ENCODE peak calls at places on chromosomes 3 and 15, in four cellular contexts. Q is HepG2, V is IMR-90, J is tibial nerve. P is an unnamed sample.

GRCh38 chr3:45870099-45870498 is 16.2 kb upstream of the CCR9 start:
- DNase-seq in Q (no peak), V (no peak), J (no peak), P (no peak)

GRCh38 chr3:195068481-195069080 is 202.4 kb downstream of the XXYLT1 start:
- DNase-seq in Q (no peak), V (no peak), J (no peak), P (no peak)

GRCh38 chr15:39741258-39741657 is 41.4 kb downstream of the FSIP1 start:
- DNase-seq in Q (no peak), V (peak; percentile 50), J (no peak), P (no peak)

GRCh38 chr3:63724987-63725386 is 72.5 kb downstream of the SNTN start:
- DNase-seq in Q (no peak), V (peak; percentile 87), J (no peak), P (no peak)

GRCh38 chr15:49462242-49462641 is 39.2 kb downstream of the FGF7 start:
- DNase-seq in Q (no peak), V (no peak), J (no peak), P (no peak)

GRCh38 chr3:110311526-110311925 is 760.1 kb upstream of the NECTIN3 start:
- DNase-seq in Q (no peak), V (no peak), J (no peak), P (no peak)

GRCh38 chr3:125556314-125556713 is 36.3 kb upstream of the SNX4 start:
- DNase-seq in Q (no peak), V (peak; percentile 89), J (no peak), P (no peak)

GRCh38 chr3:138254199-138254598 is 67.1 kb downstream of the ARMC8 start:
- DNase-seq in Q (no peak), V (no peak), J (no peak), P (no peak)

GRCh38 chr3:194404365-194405140 is 5.5 kb upstream of the GP5 start:
- DNase-seq in Q (peak; percentile 52), V (peak; percentile 58), J (peak; percentile 73), P (peak; percentile 56)

GRCh38 chr3:188230962-188231361 is 77.0 kb downstream of the LPP start:
- DNase-seq in Q (no peak), V (peak; percentile 75), J (no peak), P (no peak)

GRCh38 chr3:134711284-134711683 is 60.5 kb upstream of the KY start:
- DNase-seq in Q (no peak), V (peak; percentile 8), J (no peak), P (no peak)

GRCh38 chr3:128433630-128434185 is 33.0 kb downstream of the DNAJB8 start:
- DNase-seq in Q (no peak), V (no peak), J (no peak), P (no peak)

GRCh38 chr3:40172560-40172959 is 136.9 kb upstream of the EIF1B start:
- DNase-seq in Q (no peak), V (no peak), J (no peak), P (no peak)

GRCh38 chr15:34855893-34856292 is 60.5 kb upstream of the ACTC1 start:
- DNase-seq in Q (no peak), V (peak; percentile 24), J (no peak), P (no peak)

GRCh38 chr3:195866686-195867511 is 41.5 kb downstream of the TNK2 start:
- DNase-seq in Q (no peak), V (no peak), J (no peak), P (no peak)

GRCh38 chr15:61556037-61556648 is 327.0 kb upstream of the RORA start:
- DNase-seq in Q (peak; percentile 14), V (peak; percentile 3), J (no peak), P (no peak)

GRCh38 chr15:74820056-74820455 is 6.4 kb upstream of the CPLX3 start:
- DNase-seq in Q (no peak), V (no peak), J (no peak), P (no peak)

GRCh38 chr3:68151359-68151758 is 496.9 kb upstream of the SUCLG2 start:
- DNase-seq in Q (no peak), V (no peak), J (no peak), P (no peak)

GRCh38 chr3:137061186-137061585 is 103.4 kb downstream of the IL20RB start:
- DNase-seq in Q (no peak), V (no peak), J (no peak), P (no peak)

GRCh38 chr3:4974154-4974553 is 5.1 kb upstream of the BHLHE40 start:
- DNase-seq in Q (no peak), V (no peak), J (no peak), P (no peak)

GRCh38 chr3:144770813-144771400 is 799.3 kb downstream of the DIPK2A start:
- DNase-seq in Q (peak; percentile 32), V (peak; percentile 38), J (peak; percentile 11), P (no peak)

GRCh38 chr3:107684431-107684925 is 161.7 kb downstream of the BBX start:
- DNase-seq in Q (peak; percentile 93), V (no peak), J (no peak), P (no peak)

GRCh38 chr3:60363817-60364216 is 887.4 kb downstream of the FHIT start:
- DNase-seq in Q (no peak), V (peak; percentile 72), J (no peak), P (no peak)

GRCh38 chr3:151459360-151459759 is 1.5 kb downstream of the IGSF10 start:
- DNase-seq in Q (no peak), V (no peak), J (no peak), P (no peak)

GRCh38 chr3:141083226-141083625 is 32.1 kb downstream of the SPSB4 start:
- DNase-seq in Q (no peak), V (no peak), J (no peak), P (no peak)

GRCh38 chr15:99450896-99451358 is 114.9 kb upstream of the MEF2A start:
- DNase-seq in Q (no peak), V (no peak), J (peak; percentile 47), P (no peak)

GRCh38 chr15:70341566-70341965 is 243.8 kb upstream of the TLE3 start:
- DNase-seq in Q (no peak), V (no peak), J (no peak), P (no peak)

GRCh38 chr15:99424978-99425665 is 140.7 kb upstream of the MEF2A start:
- DNase-seq in Q (peak; percentile 54), V (peak; percentile 90), J (peak; percentile 20), P (no peak)

GRCh38 chr3:107394502-107394901 is 17.3 kb downstream of the CCDC54 start:
- DNase-seq in Q (no peak), V (no peak), J (no peak), P (no peak)

GRCh38 chr3:113249111-113249510 is 37.8 kb downstream of the BOC start:
- DNase-seq in Q (no peak), V (peak; percentile 88), J (no peak), P (no peak)

GRCh38 chr3:66394261-66395249 is 106.3 kb downstream of the LRIG1 start:
- DNase-seq in Q (no peak), V (peak; percentile 71), J (no peak), P (no peak)

GRCh38 chr3:71493372-71493771 is 90.2 kb downstream of the FOXP1 start:
- DNase-seq in Q (no peak), V (no peak), J (no peak), P (no peak)

GRCh38 chr3:12964713-12965612 is 108.3 kb downstream of the IQSEC1 start:
- DNase-seq in Q (peak; percentile 98), V (no peak), J (no peak), P (no peak)

GRCh38 chr3:187293977-187294376 is 2.4 kb upstream of the MASP1 start:
- DNase-seq in Q (no peak), V (no peak), J (no peak), P (no peak)

DNA sequence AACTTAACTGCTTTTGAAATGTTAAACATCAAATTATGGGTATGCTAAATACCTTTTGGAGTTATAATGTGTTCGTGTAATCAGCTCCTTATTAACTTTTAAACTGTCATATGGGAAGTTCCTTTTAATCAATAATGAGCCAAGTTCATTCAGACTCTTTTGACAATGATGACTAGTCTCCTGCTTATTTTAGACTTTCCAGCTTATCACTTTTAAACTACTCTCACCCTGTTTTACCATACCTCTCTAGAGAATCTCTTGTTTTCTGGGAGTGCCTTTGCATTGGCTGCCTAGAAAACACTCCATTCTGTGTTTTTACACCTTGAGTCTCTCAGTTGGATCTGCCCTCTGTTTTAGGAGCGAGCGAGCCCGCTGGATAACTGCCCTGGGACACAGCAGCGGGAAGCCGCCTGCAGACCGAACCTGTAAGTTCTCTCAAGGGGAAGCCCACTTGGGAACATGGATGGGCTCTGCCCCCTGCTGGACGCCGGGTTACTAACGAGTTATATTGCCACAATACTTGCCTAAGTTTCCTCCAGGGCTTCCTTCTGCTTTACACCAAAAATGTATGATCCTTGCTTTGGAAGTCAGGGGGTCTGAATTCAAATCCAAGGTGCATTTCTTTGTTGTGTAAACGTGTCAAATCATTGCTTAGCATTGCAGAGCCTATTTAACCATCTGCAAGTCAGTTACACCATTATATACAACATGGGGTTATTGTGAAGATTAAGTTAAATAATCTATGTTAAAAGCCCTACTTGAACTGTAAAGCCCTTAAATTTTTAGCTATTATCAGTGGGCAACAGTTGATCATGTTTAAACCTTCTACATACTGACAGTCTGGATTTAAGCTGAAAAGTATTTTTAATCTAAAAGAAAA is 71.3 kb downstream of the DHX36 start:
- DNase-seq in Q (peak; percentile 84), V (peak; percentile 84), J (peak; percentile 94), P (peak; percentile 95)
- H3K4me3 ChIP-seq in Q (no peak overlapping the region), V (no peak overlapping the region), J (no peak overlapping the region), P (no peak overlapping the region)

DNA sequence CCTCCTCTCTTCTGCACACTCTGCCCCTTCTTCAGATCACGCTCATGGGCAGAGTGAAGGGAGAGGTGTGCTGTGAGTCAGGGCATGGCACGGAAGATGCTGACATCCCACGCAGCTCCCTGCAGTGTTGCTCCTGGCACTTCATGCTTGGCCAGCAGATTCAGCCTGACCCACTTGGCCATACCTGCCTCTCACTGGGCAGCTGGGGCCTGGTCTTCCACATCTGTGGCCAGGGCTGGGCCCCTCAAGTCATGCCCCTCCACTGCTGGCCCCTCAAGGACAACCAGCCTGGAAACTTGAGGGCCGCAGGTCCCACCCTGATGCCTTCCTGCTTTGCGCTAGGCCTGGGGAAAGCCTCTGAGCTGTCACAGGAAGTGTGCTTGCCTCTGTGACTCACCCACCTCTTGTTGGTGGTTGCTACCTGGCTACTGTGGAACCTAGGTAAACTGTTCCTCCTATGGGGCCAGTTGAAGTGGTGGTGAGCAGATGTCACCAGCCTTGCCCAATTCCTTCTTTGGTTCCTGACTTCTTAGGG is 48.7 kb downstream of the BSN start:
- DNase-seq in Q (no peak), V (no peak), J (no peak), P (no peak)
- H3K9me3 ChIP-seq in Q (no peaks in the 10 kb centered on the region), V (no peaks in the 10 kb centered on the region), J (no peaks in the 10 kb centered on the region), P (no peaks in the 10 kb centered on the region)

GRCh38 chr3:42503251-42503924 is 945 bp downstream of the VIPR1 start:
- DNase-seq in Q (no peak), V (no peak), J (no peak), P (peak; percentile 6)

GRCh38 chr3:42501321-42501680 is 1.1 kb upstream of the VIPR1 start:
- DNase-seq in Q (no peak), V (no peak), J (no peak), P (no peak)

GRCh38 chr3:42501681-42502428 is 588 bp upstream of the VIPR1 start:
- DNase-seq in Q (peak; percentile 22), V (peak; percentile 2), J (no peak), P (peak; percentile 67)

GRCh38 chr3:42503957-42504333 is 1.5 kb downstream of the VIPR1 start:
- DNase-seq in Q (no peak), V (no peak), J (no peak), P (peak; percentile 4)

GRCh38 chr3:42502429-42503250 is at the start of gene VIPR1:
- DNase-seq in Q (peak; percentile 30), V (no peak), J (no peak), P (peak; percentile 90)
- TF ChIP-seq POLR2A in Q (no peak), V (no peak), J (no peak), P (no peak)

GRCh38 chr3:87084868-87085267 is 93.9 kb upstream of the VGLL3 start:
- DNase-seq in Q (no peak), V (peak; percentile 5), J (no peak), P (no peak)

GRCh38 chr3:87088366-87088983 is 97.5 kb upstream of the VGLL3 start:
- DNase-seq in Q (no peak), V (no peak), J (no peak), P (no peak)

GRCh38 chr3:87088984-87089841 is 98.3 kb upstream of the VGLL3 start:
- DNase-seq in Q (no peak), V (peak; percentile 71), J (peak; percentile 46), P (peak; percentile 82)
- H3K4me3 ChIP-seq in Q (no peak overlapping the region), V (peak overlapping the region; percentile 45), J (peak overlapping the region; percentile 67), P (peak overlapping the region; percentile 84)

P was measured in testis.